ENCODE peak calls at places on chromosomes 13 and 19, in ten cellular contexts. N is Panc1; Q is sigmoid colon; C is adrenal gland; J is CD4-positive, alpha-beta memory T cell; L is left ventricle myocardium inferior; E is GM23248; O is effector memory CD4-positive, alpha-beta T cell; W is body of pancreas; T is kidney. Z is an unnamed sample. For H3K4me1, the result is how much of the 10 kb centered on the place peaks cover.

GRCh38 chr13:23140492-23140891 is 40.3 kb upstream of the SGCG start:
- DNase-seq in Q (no peak), O (no peak), W (no peak), E (peak), N (peak), T (no peak), L (no peak), J (no peak), C (no peak), Z (no peak)

GRCh38 chr13:92221916-92222315 is 823.5 kb downstream of the GPC5 start:
- DNase-seq in E (no peak), N (no peak), C (no peak), T (no peak), Q (no peak), W (no peak), O (no peak), L (no peak), J (no peak), Z (no peak)

GRCh38 chr13:51971520-51972426 is 39.5 kb downstream of the ATP7B start:
- DNase-seq in N (no peak), O (no peak), W (no peak), T (no peak), L (no peak), Q (no peak), C (no peak), J (no peak), E (no peak), Z (no peak)

GRCh38 chr19:12907166-12907565 is 11.9 kb downstream of the SYCE2 start:
- DNase-seq in L (no peak), J (no peak), W (no peak), O (no peak), T (no peak), Q (no peak), N (no peak), E (no peak), C (no peak), Z (no peak)

GRCh38 chr19:6534451-6535093 is 3.7 kb downstream of the TNFSF9 start:
- DNase-seq in J (no peak), L (no peak), E (no peak), T (no peak), O (no peak), C (no peak), Q (no peak), N (no peak), W (peak), Z (no peak)

GRCh38 chr19:55341191-55342043 is 1.7 kb downstream of the KMT5C start:
- DNase-seq in L (peak), C (peak), T (peak), W (peak), Q (peak), J (peak), O (no peak), N (no peak), E (peak), Z (peak)

GRCh38 chr13:89584058-89584457 is 1763.4 kb upstream of the MIR17HG start:
- DNase-seq in N (no peak), O (no peak), W (no peak), E (no peak), L (no peak), T (no peak), J (no peak), C (no peak), Q (no peak), Z (no peak)

GRCh38 chr13:39448831-39449230 is 154.2 kb downstream of the LHFPL6 start:
- DNase-seq in N (no peak), C (no peak), T (no peak), L (no peak), O (no peak), W (no peak), J (no peak), E (no peak), Q (no peak), Z (no peak)

GRCh38 chr13:98475521-98475920 is 101.4 kb downstream of the STK24 start:
- DNase-seq in T (peak), L (no peak), E (no peak), C (no peak), N (no peak), Q (no peak), J (no peak), W (no peak), O (no peak), Z (peak)

GRCh38 chr19:15488489-15489226 is 9.4 kb upstream of the PGLYRP2 start:
- DNase-seq in Q (no peak), N (no peak), O (no peak), J (no peak), W (no peak), T (no peak), E (peak), L (peak), C (no peak), Z (no peak)

GRCh38 chr19:15487038-15487437 is 7.7 kb upstream of the PGLYRP2 start:
- DNase-seq in J (no peak), T (no peak), Q (no peak), O (no peak), L (no peak), C (no peak), E (no peak), W (no peak), N (no peak), Z (no peak)
- H3K4me3 ChIP-seq in J (no peak), T (no peak), Q (no peak), O (no peak), L (no peak), C (no peak), E (no peak), W (no peak), N (no peak), Z (no peak)

DNA sequence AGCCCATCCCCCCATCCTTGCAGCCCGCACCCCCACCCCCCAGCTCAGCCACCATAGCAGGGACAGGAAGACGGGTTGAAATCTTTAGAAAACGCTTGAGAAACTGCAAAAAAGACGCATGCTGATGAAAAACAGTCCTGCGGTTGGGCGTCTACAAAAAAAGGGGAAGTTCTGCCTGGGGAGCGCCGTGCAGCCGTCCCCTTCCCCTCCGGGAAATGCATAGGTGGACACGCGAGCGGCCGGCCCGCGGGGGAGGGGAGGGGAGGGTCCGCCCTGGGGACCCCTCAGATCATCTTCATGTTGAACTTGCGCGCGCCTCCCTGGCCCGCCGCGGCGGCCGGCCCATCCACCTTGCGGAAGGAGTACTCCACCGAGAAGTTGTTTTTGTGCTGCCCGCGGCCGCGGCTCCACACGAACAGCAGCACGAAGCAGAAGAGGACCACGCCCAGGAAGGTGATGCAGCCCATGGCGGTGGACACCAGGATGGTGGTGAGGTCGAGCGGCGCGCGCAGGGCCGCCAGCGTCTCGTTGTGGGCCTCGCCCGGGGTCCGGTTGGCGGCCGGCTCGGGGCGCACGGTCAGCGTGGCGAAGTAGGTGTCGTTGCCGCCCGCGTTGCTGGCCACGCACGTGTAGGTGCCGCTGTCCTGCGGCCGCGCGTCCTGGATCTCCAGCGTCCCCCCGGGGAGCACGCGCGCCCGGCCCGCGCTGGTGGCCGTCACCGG is 7.9 kb upstream of the PEAK3 start:
- DNase-seq in L (peak), Q (no peak), O (no peak), W (no peak), N (no peak), C (no peak), J (peak), T (peak), E (peak), Z (peak)
- H3K27ac ChIP-seq in L (peak), Q (peak), O (peak), W (no peak), N (no peak), C (no peak), J (peak), T (no peak), E (no peak), Z (no peak)

GRCh38 chr13:41018583-41018909 is 570 bp downstream of the ELF1 start:
- DNase-seq in Q (no peak), J (no peak), L (no peak), T (no peak), N (no peak), C (no peak), E (no peak), O (no peak), W (no peak), Z (no peak)

GRCh38 chr13:41015920-41016319 is 3.2 kb downstream of the ELF1 start:
- DNase-seq in E (no peak), N (no peak), W (no peak), O (no peak), L (no peak), Q (no peak), C (no peak), J (no peak), T (no peak), Z (no peak)

GRCh38 chr13:41017744-41018582 is 1.2 kb downstream of the ELF1 start:
- DNase-seq in E (no peak), T (no peak), O (no peak), L (no peak), W (no peak), J (no peak), N (no peak), C (no peak), Q (no peak), Z (no peak)

GRCh38 chr13:41019027-41019487 is at the start of gene ELF1:
- DNase-seq in L (no peak), T (peak), J (peak), N (no peak), Q (no peak), E (peak), C (peak), O (peak), W (peak), Z (peak)

GRCh38 chr13:41017153-41017552 is 2.0 kb downstream of the ELF1 start:
- DNase-seq in C (no peak), T (no peak), O (peak), Q (no peak), L (no peak), E (no peak), N (no peak), W (peak), J (no peak), Z (no peak)
- H3K4me1 ChIP-seq in C (under half), T (under half), O (under half), Q (under half), L (half or more), E (under half), N (under half), W (half or more), J (half or more), Z (under half)

GRCh38 chr13:102610296-102610895 is 13.6 kb downstream of the TPP2 start:
- DNase-seq in O (no peak), L (no peak), N (no peak), E (no peak), Q (no peak), W (no peak), T (no peak), J (no peak), C (no peak), Z (no peak)
- H3K4me3 ChIP-seq in O (no peak), L (no peak), N (no peak), E (no peak), Q (no peak), W (no peak), T (no peak), J (no peak), C (no peak), Z (no peak)

GRCh38 chr19:33317522-33317921 is 15.2 kb upstream of the CEBPA start:
- DNase-seq in Q (no peak), W (no peak), O (no peak), T (no peak), E (no peak), L (no peak), C (no peak), N (no peak), J (no peak), Z (no peak)
- H3K27ac ChIP-seq in Q (peak), W (no peak), O (no peak), T (no peak), E (no peak), L (no peak), C (no peak), N (no peak), J (no peak), Z (no peak)

GRCh38 chr19:46946611-46947238 is 72.9 kb upstream of the NPAS1 start:
- DNase-seq in Q (no peak), T (no peak), L (no peak), W (no peak), O (no peak), N (no peak), C (no peak), E (no peak), J (no peak), Z (no peak)
- H3K4me1 ChIP-seq in Q (half or more), T (under half), L (half or more), W (under half), O (under half), N (under half), C (under half), E (under half), J (half or more), Z (under half)

GRCh38 chr19:15584541-15585115 is 30.4 kb upstream of the CYP4F8 start:
- DNase-seq in N (peak), O (peak), C (peak), J (peak), W (peak), E (peak), Q (peak), T (peak), L (peak), Z (peak)
- H3K4me3 ChIP-seq in N (no peak), O (peak), C (no peak), J (no peak), W (no peak), E (no peak), Q (no peak), T (no peak), L (peak), Z (no peak)

DNA sequence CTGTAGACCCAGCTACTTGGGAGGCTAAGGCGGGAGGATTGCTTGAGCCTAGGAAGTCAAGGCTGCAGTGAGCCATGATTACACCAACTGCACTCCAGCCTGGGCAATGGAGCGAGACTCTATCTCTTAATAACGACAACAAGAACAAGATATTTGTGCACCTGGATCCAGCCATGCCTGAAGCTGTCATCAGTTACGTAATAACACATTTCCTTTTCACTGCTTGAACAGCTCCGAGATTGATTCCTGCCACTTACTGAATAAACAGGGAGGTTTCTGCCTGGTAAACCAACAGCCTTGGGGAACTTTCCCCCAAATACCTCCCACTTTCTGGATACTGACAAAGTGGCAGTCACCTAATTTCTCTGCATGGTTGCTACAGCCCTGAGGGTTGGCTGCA is 5.4 kb downstream of the KANK2 start:
- DNase-seq in O (no peak), C (no peak), E (no peak), T (no peak), Q (no peak), L (no peak), J (no peak), N (no peak), W (no peak), Z (no peak)
- H3K27ac ChIP-seq in O (no peak), C (no peak), E (peak), T (no peak), Q (peak), L (peak), J (no peak), N (no peak), W (no peak), Z (peak)

GRCh38 chr19:45076029-45076850 is at the start of gene ZNF296:
- DNase-seq in E (peak), O (peak), L (peak), W (peak), T (peak), Q (peak), N (no peak), C (peak), J (peak), Z (peak)

GRCh38 chr19:45071969-45072790 is 4.1 kb downstream of the ZNF296 start:
- DNase-seq in E (no peak), J (no peak), N (no peak), L (no peak), T (no peak), W (no peak), C (no peak), Q (no peak), O (no peak), Z (no peak)

GRCh38 chr19:45076851-45077730 is 813 bp upstream of the ZNF296 start:
- DNase-seq in W (no peak), O (no peak), J (no peak), L (no peak), C (no peak), N (no peak), Q (no peak), T (no peak), E (no peak), Z (no peak)

GRCh38 chr19:45075215-45076028 is 856 bp downstream of the ZNF296 start:
- DNase-seq in T (peak), W (peak), L (peak), O (peak), Q (peak), J (peak), N (no peak), E (peak), C (peak), Z (peak)

DNA sequence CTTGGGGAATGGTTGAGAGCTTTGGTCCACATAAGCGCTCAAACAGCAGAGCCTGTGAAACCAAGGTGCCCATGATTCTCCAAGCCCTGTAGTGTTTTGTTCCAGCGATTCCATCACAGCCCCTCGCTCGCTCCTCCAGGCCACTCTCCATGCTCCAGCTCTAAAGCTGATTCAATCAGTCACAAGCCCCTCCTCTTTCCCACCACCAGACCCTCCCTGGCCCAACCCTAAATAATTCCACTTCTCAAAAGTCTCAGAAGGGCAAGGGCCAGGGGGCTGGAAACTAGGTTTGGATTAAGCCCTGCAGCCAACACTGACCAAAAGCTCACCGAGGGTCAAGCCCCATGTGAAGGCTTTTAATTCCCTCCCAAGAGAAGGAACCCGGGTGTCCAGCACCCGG is 1.5 kb downstream of the ZNF296 start:
- DNase-seq in J (no peak), N (no peak), T (no peak), C (no peak), O (no peak), L (no peak), E (no peak), Q (no peak), W (no peak), Z (no peak)
- H3K4me1 ChIP-seq in J (under half), N (under half), T (under half), C (under half), O (under half), L (under half), E (under half), Q (under half), W (under half), Z (under half)

GRCh38 chr19:14168993-14169392 is 32.6 kb upstream of the ASF1B start:
- DNase-seq in J (no peak), L (no peak), N (no peak), O (no peak), Q (no peak), E (no peak), T (no peak), W (no peak), C (no peak), Z (no peak)

GRCh38 chr19:14168259-14168972 is 32.0 kb upstream of the ASF1B start:
- DNase-seq in T (no peak), E (no peak), C (no peak), O (no peak), L (no peak), Q (no peak), J (no peak), W (no peak), N (no peak), Z (no peak)

GRCh38 chr19:14166448-14166847 is 30.1 kb upstream of the ASF1B start:
- DNase-seq in E (no peak), C (no peak), J (peak), O (no peak), W (no peak), T (no peak), L (no peak), Q (no peak), N (no peak), Z (no peak)

GRCh38 chr19:14167013-14167593 is 30.7 kb upstream of the ASF1B start:
- DNase-seq in Q (no peak), W (no peak), T (no peak), N (no peak), O (no peak), E (no peak), C (no peak), J (peak), L (no peak), Z (no peak)

GRCh38 chr19:14167594-14168138 is 31.3 kb upstream of the ASF1B start:
- DNase-seq in L (no peak), Q (no peak), C (no peak), T (no peak), W (no peak), N (no peak), O (no peak), J (peak), E (no peak), Z (no peak)
- H3K4me3 ChIP-seq in L (peak), Q (no peak), C (no peak), T (no peak), W (no peak), N (no peak), O (peak), J (no peak), E (no peak), Z (no peak)